ENCODE peak calls at places on chromosome 16, in six cellular contexts. K is lung; P is astrocyte; D is SK-N-SH; N is hepatocyte; H is CD8-positive, alpha-beta T cell. F is an unnamed sample.

GRCh38 chr16:34801875-34802274 is 1342.5 kb downstream of the TP53TG3F start:
- DNase-seq in P (no peak), N (peak; percentile 2), K (no peak), D (peak; percentile 1), H (no peak), F (no peak)

GRCh38 chr16:50611332-50611934 is 63.2 kb downstream of the NKD1 start:
- DNase-seq in N (no peak), D (no peak), K (no peak), P (peak; percentile 12), H (no peak), F (peak; percentile 6)

GRCh38 chr16:89046491-89046890 is 47.2 kb upstream of the ACSF3 start:
- DNase-seq in N (no peak), H (no peak), P (no peak), D (no peak), K (no peak), F (no peak)

GRCh38 chr16:85253127-85253941 is 141.1 kb upstream of the CIBAR2 start:
- DNase-seq in P (no peak), K (peak; percentile 52), N (peak; percentile 70), D (peak; percentile 93), H (peak; percentile 46), F (peak; percentile 31)

GRCh38 chr16:54934536-54935410 is 4.1 kb downstream of the IRX5 start:
- DNase-seq in N (peak; percentile 30), D (peak; percentile 48), K (peak; percentile 66), H (no peak), P (peak; percentile 46), F (no peak)

GRCh38 chr16:88533381-88533831 is 36.8 kb upstream of the ZC3H18 start:
- DNase-seq in D (no peak), K (no peak), H (no peak), N (no peak), P (peak; percentile 45), F (peak; percentile 32)

GRCh38 chr16:2962334-2963073 is 1.6 kb upstream of the KREMEN2 start:
- DNase-seq in K (no peak), H (no peak), N (no peak), P (no peak), D (no peak), F (no peak)

GRCh38 chr16:50282010-50282538 is 15.7 kb downstream of the ADCY7 start:
- DNase-seq in D (no peak), H (peak; percentile 48), P (peak; percentile 64), K (peak; percentile 77), N (no peak), F (no peak)

GRCh38 chr16:5537347-5537746 is 439.8 kb upstream of the EEF2KMT start:
- DNase-seq in H (no peak), K (no peak), P (no peak), N (no peak), D (no peak), F (no peak)

GRCh38 chr16:84096447-84097005 is 20.2 kb downstream of the MBTPS1 start:
- DNase-seq in K (no peak), H (no peak), P (no peak), N (peak; percentile 51), D (no peak), F (peak; percentile 75)

GRCh38 chr16:90019543-90020259 is 445 bp upstream of the DBNDD1 start:
- DNase-seq in K (no peak), H (peak; percentile 18), D (peak; percentile 94), P (peak; percentile 80), N (peak; percentile 80), F (peak; percentile 44)

GRCh38 chr16:89536371-89536770 is 24.1 kb upstream of the RPL13 start:
- DNase-seq in H (no peak), N (no peak), P (no peak), D (no peak), K (no peak), F (no peak)

GRCh38 chr16:72985148-72985882 is 62.6 kb downstream of the ZFHX3 start:
- DNase-seq in P (peak; percentile 54), K (no peak), H (no peak), N (no peak), D (no peak), F (no peak)

GRCh38 chr16:11032922-11033291 is 88.5 kb downstream of the CLEC16A start:
- DNase-seq in P (peak; percentile 85), H (no peak), N (peak; percentile 32), D (no peak), K (no peak), F (no peak)

GRCh38 chr16:48383204-48383876 is 1.9 kb downstream of the SIAH1 start:
- DNase-seq in K (no peak), P (no peak), D (no peak), N (no peak), H (no peak), F (no peak)

GRCh38 chr16:53931946-53932345 is 228.0 kb downstream of the FTO start:
- DNase-seq in H (no peak), D (no peak), K (no peak), N (no peak), P (no peak), F (no peak)

GRCh38 chr16:7051586-7052349 is 280.9 kb upstream of the RBFOX1 start:
- DNase-seq in N (no peak), K (no peak), P (no peak), H (no peak), D (no peak), F (no peak)

GRCh38 chr16:80323187-80323807 is 217.5 kb upstream of the DYNLRB2 start:
- DNase-seq in H (no peak), N (no peak), P (no peak), D (no peak), K (no peak), F (no peak)

GRCh38 chr16:29126057-29126494 is 141.2 kb downstream of the LAT start:
- DNase-seq in N (no peak), K (no peak), H (no peak), D (no peak), P (no peak), F (no peak)

GRCh38 chr16:69848635-69849545 is 86.8 kb downstream of the WWP2 start:
- DNase-seq in H (no peak), K (peak; percentile 74), D (no peak), N (peak; percentile 59), P (peak; percentile 92), F (peak; percentile 58)

GRCh38 chr16:83118365-83118764 is 491.6 kb downstream of the CDH13 start:
- DNase-seq in K (no peak), D (no peak), H (no peak), N (no peak), P (peak; percentile 66), F (no peak)

GRCh38 chr16:23695756-23696155 is 17.1 kb downstream of the PLK1 start:
- DNase-seq in H (no peak), D (no peak), K (no peak), N (no peak), P (no peak), F (no peak)

GRCh38 chr16:23079683-23080221 is 69.5 kb downstream of the USP31 start:
- DNase-seq in P (no peak), D (no peak), H (no peak), K (no peak), N (no peak), F (peak; percentile 75)

GRCh38 chr16:6956511-6956910 is 376.1 kb upstream of the RBFOX1 start:
- DNase-seq in N (no peak), P (no peak), K (no peak), D (no peak), H (no peak), F (no peak)

GRCh38 chr16:6132121-6132520 is 1034.5 kb upstream of the EEF2KMT start:
- DNase-seq in K (no peak), H (no peak), D (no peak), N (no peak), P (peak; percentile 39), F (no peak)

GRCh38 chr16:30972872-30973271 is 12.1 kb upstream of the HSD3B7 start:
- DNase-seq in H (no peak), N (no peak), P (no peak), K (no peak), D (no peak), F (no peak)

GRCh38 chr16:3029499-3030127 is 5.8 kb downstream of the THOC6 start:
- DNase-seq in N (peak; percentile 10), D (peak; percentile 67), H (no peak), K (no peak), P (no peak), F (no peak)

GRCh38 chr16:85645021-85645589 is 32.0 kb downstream of the GSE1 start:
- DNase-seq in N (no peak), H (no peak), K (no peak), D (no peak), P (no peak), F (peak; percentile 85)

GRCh38 chr16:81625544-81626152 is 153.4 kb upstream of the PLCG2 start:
- DNase-seq in K (peak; percentile 49), N (no peak), D (no peak), H (no peak), P (peak; percentile 32), F (peak; percentile 65)

GRCh38 chr16:20673882-20674683 is 23.4 kb downstream of the ACSM1 start:
- DNase-seq in N (no peak), P (no peak), H (no peak), K (no peak), D (no peak), F (no peak)

GRCh38 chr16:57039148-57039812 is 49.9 kb downstream of the NLRC5 start:
- DNase-seq in D (no peak), H (peak; percentile 24), N (no peak), K (no peak), P (peak; percentile 84), F (no peak)
- H3K4me1 ChIP-seq in D (no peaks in the 10 kb centered on the region), H (peaks cover 97% of the 10 kb centered on the region), N (no peaks in the 10 kb centered on the region), K (peaks cover 6% of the 10 kb centered on the region), P (peaks cover 21% of the 10 kb centered on the region), F (no peaks in the 10 kb centered on the region)

GRCh38 chr16:68574479-68574878 is 35.4 kb downstream of the ZFP90 start:
- DNase-seq in D (no peak), K (no peak), N (no peak), H (no peak), P (no peak), F (no peak)
- H3K9me3 ChIP-seq in D (no peaks in the 10 kb centered on the region), K (peaks cover 41% of the 10 kb centered on the region), N (peaks cover 5% of the 10 kb centered on the region), H (peaks cover 45% of the 10 kb centered on the region), P (peaks cover 23% of the 10 kb centered on the region), F (peaks cover 4% of the 10 kb centered on the region)

GRCh38 chr16:87486282-87486681 is 6.5 kb downstream of the ZCCHC14 start:
- DNase-seq in P (no peak), N (no peak), K (no peak), H (no peak), D (no peak), F (no peak)
- H3K4me1 ChIP-seq in P (peaks cover 34% of the 10 kb centered on the region), N (peaks cover 55% of the 10 kb centered on the region), K (peaks cover 10% of the 10 kb centered on the region), H (peaks cover 52% of the 10 kb centered on the region), D (peaks cover 27% of the 10 kb centered on the region), F (peaks cover 18% of the 10 kb centered on the region)

GRCh38 chr16:15976929-15977637 is 27.7 kb downstream of the ABCC1 start:
- DNase-seq in H (no peak), K (no peak), N (no peak), P (no peak), D (no peak), F (no peak)

GRCh38 chr16:15979801-15980200 is 30.4 kb downstream of the ABCC1 start:
- DNase-seq in K (no peak), P (no peak), D (no peak), H (no peak), N (no peak), F (no peak)

GRCh38 chr16:15983898-15984297 is 34.5 kb downstream of the ABCC1 start:
- DNase-seq in N (no peak), P (peak; percentile 66), D (no peak), K (no peak), H (no peak), F (no peak)

GRCh38 chr16:15981382-15981781 is 32.0 kb downstream of the ABCC1 start:
- DNase-seq in D (no peak), P (no peak), H (no peak), K (no peak), N (no peak), F (no peak)

GRCh38 chr16:15980329-15980728 is 30.9 kb downstream of the ABCC1 start:
- DNase-seq in N (no peak), K (no peak), P (no peak), D (no peak), H (no peak), F (no peak)
- H3K9me3 ChIP-seq in N (no peaks in the 10 kb centered on the region), K (peaks cover 3% of the 10 kb centered on the region), P (peaks cover 12% of the 10 kb centered on the region), D (peaks cover 8% of the 10 kb centered on the region), H (peaks cover 5% of the 10 kb centered on the region), F (no peaks in the 10 kb centered on the region)

F was measured in PC-3.